ENCODE peak calls at places on chromosomes 7 and 10, in seven cellular contexts. K is mucosa of descending colon, I is stomach, O is fibroblast of mammary gland, S is HepG2, H is upper lobe of right lung, U is AG09309. G is an unnamed sample.

GRCh38 chr10:131047501-131047900 is 264.0 kb downstream of the TCERG1L start:
- DNase-seq in I (no peak), S (no peak), O (no peak), U (no peak), K (no peak), H (no peak), G (no peak)

GRCh38 chr7:89926721-89927120 is 227.5 kb upstream of the STEAP1 start:
- DNase-seq in U (no peak), K (no peak), O (no peak), I (no peak), H (no peak), S (no peak), G (no peak)

GRCh38 chr7:94444808-94445207 is 50.1 kb downstream of the COL1A2 start:
- DNase-seq in I (no peak), H (no peak), U (no peak), S (no peak), O (no peak), K (no peak), G (no peak)

GRCh38 chr7:148575640-148576411 is 14.7 kb upstream of the C7orf33 start:
- DNase-seq in K (peak), I (peak), O (peak), U (no peak), S (peak), H (peak), G (no peak)

GRCh38 chr7:151982806-151983205 is 26.6 kb downstream of the GALNTL5 start:
- DNase-seq in S (no peak), H (no peak), O (no peak), I (no peak), K (no peak), U (no peak), G (no peak)

GRCh38 chr10:77586719-77587423 is 50.7 kb downstream of the KCNMA1 start:
- DNase-seq in I (no peak), U (peak), O (peak), H (no peak), S (no peak), K (no peak), G (peak)

GRCh38 chr7:88480901-88481300 is 174.2 kb upstream of the STEAP4 start:
- DNase-seq in S (no peak), H (no peak), K (no peak), U (no peak), I (no peak), O (peak), G (no peak)

GRCh38 chr10:28036587-28036986 is 37.7 kb upstream of the ODAD2 start:
- DNase-seq in O (peak), K (no peak), I (no peak), H (no peak), U (peak), S (no peak), G (peak)

GRCh38 chr7:36115448-36116321 is 37.4 kb upstream of the EEPD1 start:
- DNase-seq in O (peak), H (peak), K (peak), U (peak), I (peak), S (peak), G (peak)

GRCh38 chr10:70317272-70317942 is 33.6 kb upstream of the NPFFR1 start:
- DNase-seq in K (no peak), H (no peak), O (no peak), U (no peak), S (peak), I (no peak), G (no peak)

GRCh38 chr7:93551063-93551895 is 23.2 kb downstream of the CALCR start:
- DNase-seq in U (peak), K (no peak), O (peak), I (no peak), H (no peak), S (peak), G (no peak)

GRCh38 chr10:43217563-43218205 is 49.2 kb downstream of the RASGEF1A start:
- DNase-seq in U (no peak), K (peak), S (no peak), I (no peak), H (peak), O (no peak), G (no peak)

GRCh38 chr10:79331709-79332108 is 15.6 kb upstream of the PPIF start:
- DNase-seq in U (peak), I (no peak), H (no peak), S (no peak), K (peak), O (peak), G (no peak)

GRCh38 chr10:123704076-123704475 is 37.9 kb downstream of the GPR26 start:
- DNase-seq in U (no peak), H (no peak), S (no peak), I (no peak), O (no peak), K (no peak), G (no peak)

GRCh38 chr7:134792968-134793367 is 13.5 kb downstream of the CALD1 start:
- DNase-seq in O (peak), K (peak), H (no peak), S (no peak), I (no peak), U (peak), G (no peak)

GRCh38 chr10:102597131-102597891 is 47.0 kb upstream of the TRIM8 start:
- DNase-seq in H (no peak), K (no peak), O (no peak), I (no peak), S (peak), U (no peak), G (no peak)

GRCh38 chr10:62732841-62733653 is 71.5 kb upstream of the ADO start:
- DNase-seq in I (no peak), S (no peak), O (peak), U (no peak), H (no peak), K (no peak), G (peak)

GRCh38 chr7:84261509-84261908 is 66.9 kb upstream of the SEMA3A start:
- DNase-seq in K (no peak), I (no peak), O (no peak), S (no peak), U (no peak), H (no peak), G (no peak)

GRCh38 chr7:43535810-43536585 is 46.9 kb upstream of the STK17A start:
- DNase-seq in S (no peak), I (no peak), K (no peak), H (no peak), O (peak), U (peak), G (no peak)

GRCh38 chr10:133608855-133609254 is 17.7 kb downstream of the FRG2B start:
- DNase-seq in H (no peak), I (no peak), U (peak), K (no peak), O (peak), S (no peak), G (no peak)

GRCh38 chr10:60208676-60209269 is 180.9 kb downstream of the ANK3 start:
- DNase-seq in I (no peak), H (no peak), K (no peak), U (no peak), S (peak), O (peak), G (no peak)

GRCh38 chr7:845091-845490 is 12.8 kb downstream of the SUN1 start:
- DNase-seq in H (no peak), I (no peak), K (peak), S (no peak), O (no peak), U (no peak), G (no peak)

GRCh38 chr10:106136175-106136574 is 1028.3 kb downstream of the SORCS1 start:
- DNase-seq in H (no peak), I (no peak), S (no peak), U (no peak), K (no peak), O (no peak), G (no peak)

GRCh38 chr7:156865493-156865892 is 27.5 kb downstream of the LMBR1 start:
- DNase-seq in U (no peak), K (no peak), S (no peak), H (no peak), O (no peak), I (no peak), G (no peak)

GRCh38 chr7:114710495-114710894 is 211.4 kb upstream of the MDFIC start:
- DNase-seq in U (no peak), K (no peak), H (no peak), I (no peak), S (no peak), O (no peak), G (no peak)

GRCh38 chr7:82017334-82017943 is 247.6 kb upstream of the HGF start:
- DNase-seq in H (no peak), K (no peak), O (peak), U (no peak), I (no peak), S (peak), G (no peak)

GRCh38 chr7:106167439-106168136 is 55.5 kb upstream of the SYPL1 start:
- DNase-seq in U (peak), H (no peak), K (no peak), O (peak), I (no peak), S (no peak), G (no peak)

GRCh38 chr7:138879356-138879755 is 81.4 kb upstream of the ATP6V0A4 start:
- DNase-seq in H (no peak), I (no peak), U (no peak), S (no peak), K (no peak), O (no peak), G (no peak)

GRCh38 chr7:28666144-28666543 is 253.8 kb downstream of the CREB5 start:
- DNase-seq in K (no peak), I (no peak), H (no peak), O (peak), S (no peak), U (no peak), G (no peak)

GRCh38 chr7:148478551-148478950 is 112.0 kb upstream of the C7orf33 start:
- DNase-seq in I (no peak), O (no peak), K (no peak), U (no peak), H (no peak), S (no peak), G (no peak)

GRCh38 chr10:130105724-130106123 is 4.9 kb downstream of the C10orf143 start:
- DNase-seq in H (no peak), O (no peak), S (no peak), U (no peak), I (no peak), K (no peak), G (no peak)

DNA sequence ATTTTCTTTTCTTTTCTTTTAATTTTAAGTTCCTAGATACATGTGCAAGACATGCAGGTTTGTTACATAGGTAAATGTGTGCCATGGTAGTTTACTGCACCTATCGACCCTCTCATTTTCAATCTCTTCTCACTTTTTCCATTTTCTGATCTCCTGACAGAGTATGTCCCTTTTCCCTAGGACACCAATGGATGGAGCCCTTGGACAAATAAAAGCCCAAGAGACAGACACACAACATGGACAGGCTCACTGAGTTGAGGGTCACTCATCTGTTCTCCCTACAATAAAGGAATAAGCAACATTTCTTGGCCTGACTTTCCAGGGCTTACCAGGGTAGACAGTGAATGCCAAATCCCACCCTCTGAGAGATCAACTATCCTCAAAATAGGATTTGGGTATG is 15.2 kb upstream of the UBE2D1 start:
- DNase-seq in O (peak), S (peak), H (no peak), U (no peak), K (no peak), I (no peak), G (no peak)
- TF ChIP-seq CTCF in O (no peak), S (peak), H (no peak), U (no peak), K (no peak), I (no peak), G (no peak)

GRCh38 chr7:116687801-116688201 is 15.8 kb downstream of the MET start:
- DNase-seq in I (no peak), U (no peak), O (peak), K (no peak), S (peak), H (no peak), G (peak)
- H3K4me3 ChIP-seq in I (no peak), U (no peak), O (no peak), K (no peak), S (no peak), H (no peak), G (no peak)

GRCh38 chr10:76205361-76205760 is 773.9 kb downstream of the LRMDA start:
- DNase-seq in I (no peak), H (no peak), O (peak), S (no peak), U (no peak), K (no peak), G (no peak)

GRCh38 chr10:76206797-76207352 is 775.5 kb downstream of the LRMDA start:
- DNase-seq in H (no peak), U (no peak), I (no peak), O (no peak), K (no peak), S (no peak), G (no peak)

GRCh38 chr10:76210241-76210640 is 778.8 kb downstream of the LRMDA start:
- DNase-seq in U (no peak), S (no peak), O (peak), I (no peak), H (no peak), K (no peak), G (no peak)

DNA sequence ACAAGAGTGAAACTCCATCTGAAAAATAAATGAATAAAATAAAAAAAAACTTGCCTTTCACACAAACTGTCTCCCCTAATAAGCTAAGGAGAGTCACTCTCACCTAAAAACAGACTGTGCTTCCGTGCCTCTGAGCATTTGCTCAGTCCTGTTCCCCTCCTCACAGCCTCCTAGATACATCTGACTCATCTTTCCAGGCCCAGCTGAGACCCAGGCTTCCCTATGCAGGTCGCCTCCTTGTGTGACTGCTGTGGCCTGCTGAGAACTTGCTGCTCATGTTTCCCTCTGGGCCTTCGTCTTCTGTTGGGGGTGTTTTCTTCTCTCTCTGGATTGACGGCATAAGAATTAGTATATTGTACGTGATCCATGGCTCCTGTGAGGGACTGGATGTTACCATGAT is 777.7 kb downstream of the LRMDA start:
- DNase-seq in S (no peak), U (no peak), O (peak), H (no peak), K (no peak), I (no peak), G (no peak)
- TF ChIP-seq CTCF in S (no peak), U (no peak), O (no peak), H (no peak), K (no peak), I (no peak), G (no peak)

GRCh38 chr7:45451636-45452035 is 122.5 kb upstream of the ADCY1 start:
- DNase-seq in K (no peak), O (peak), S (no peak), H (no peak), I (no peak), U (no peak), G (no peak)
- H3K4me3 ChIP-seq in K (no peak), O (no peak), S (no peak), H (no peak), I (no peak), U (no peak), G (no peak)

DNA sequence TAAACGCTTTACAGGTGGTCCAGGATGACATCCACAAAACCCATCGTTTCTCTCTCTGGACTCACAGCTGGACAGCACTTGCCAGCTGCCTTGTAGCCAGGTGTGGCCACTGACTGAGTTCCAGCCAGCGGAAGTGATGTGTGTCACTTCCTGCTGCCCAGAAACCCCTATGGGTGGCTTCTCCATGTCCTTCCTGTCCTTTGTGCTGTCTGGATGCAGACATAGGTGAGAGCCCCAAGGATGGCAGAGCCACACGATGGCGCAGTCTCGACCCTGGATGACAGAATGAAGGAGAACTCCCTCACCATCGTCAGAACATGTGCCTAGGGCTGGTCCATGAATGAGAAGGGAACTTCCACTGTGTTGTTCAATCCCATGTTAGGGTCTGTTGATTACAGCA is 22.1 kb downstream of the NMT2 start:
- DNase-seq in O (no peak), S (no peak), I (no peak), H (no peak), U (no peak), K (no peak), G (no peak)
- TF ChIP-seq CTCF in O (no peak), S (no peak), I (no peak), H (no peak), U (no peak), K (no peak), G (no peak)